ENCODE peak calls at places on chromosomes 12 and 14, in five cellular contexts. One of them, this sample, is unnamed.

GRCh38 chr14:89207925-89208328 is 209.1 kb downstream of the FOXN3 start:
- DNase-seq in right cardiac atrium: no peak
- DNase-seq in lower leg skin: no peak
- DNase-seq in fibroblast of mammary gland: no peak
- DNase-seq in Panc1: no peak
- DNase-seq in this sample: no peak

GRCh38 chr12:39915249-39915648 is 190.6 kb downstream of the SLC2A13 start:
- DNase-seq in fibroblast of mammary gland: no peak
- DNase-seq in Panc1: no peak
- DNase-seq in right cardiac atrium: no peak
- DNase-seq in lower leg skin: no peak
- DNase-seq in this sample: no peak

GRCh38 chr12:66600805-66601392 is 78.0 kb downstream of the GRIP1 start:
- DNase-seq in lower leg skin: no peak
- DNase-seq in right cardiac atrium: no peak
- DNase-seq in Panc1: no peak
- DNase-seq in fibroblast of mammary gland: no peak
- DNase-seq in this sample: no peak

GRCh38 chr12:81212996-81213696 is 135.3 kb downstream of the ACSS3 start:
- DNase-seq in right cardiac atrium: no peak
- DNase-seq in fibroblast of mammary gland: peak; percentile 10
- DNase-seq in Panc1: no peak
- DNase-seq in lower leg skin: no peak
- DNase-seq in this sample: no peak

GRCh38 chr14:55136868-55137785 is 8.1 kb downstream of the LGALS3 start:
- DNase-seq in fibroblast of mammary gland: peak; percentile 90
- DNase-seq in lower leg skin: no peak
- DNase-seq in Panc1: no peak
- DNase-seq in right cardiac atrium: peak; percentile 93
- DNase-seq in this sample: no peak

GRCh38 chr12:124695861-124696260 is 128.4 kb upstream of the NCOR2 start:
- DNase-seq in right cardiac atrium: peak; percentile 76
- DNase-seq in fibroblast of mammary gland: no peak
- DNase-seq in lower leg skin: no peak
- DNase-seq in Panc1: no peak
- DNase-seq in this sample: no peak

GRCh38 chr14:104708606-104709268 is 15.3 kb upstream of the ADSS1 start:
- DNase-seq in fibroblast of mammary gland: peak; percentile 58
- DNase-seq in lower leg skin: peak; percentile 94
- DNase-seq in Panc1: no peak
- DNase-seq in right cardiac atrium: peak; percentile 90
- DNase-seq in this sample: peak; percentile 49

GRCh38 chr12:75528272-75528671 is 16.9 kb upstream of the KRR1 start:
- DNase-seq in Panc1: no peak
- DNase-seq in right cardiac atrium: no peak
- DNase-seq in lower leg skin: no peak
- DNase-seq in fibroblast of mammary gland: no peak
- DNase-seq in this sample: no peak

GRCh38 chr12:52119398-52120254 is 40.1 kb downstream of the SMIM41 start:
- DNase-seq in right cardiac atrium: peak; percentile 76
- DNase-seq in lower leg skin: peak; percentile 84
- DNase-seq in Panc1: no peak
- DNase-seq in fibroblast of mammary gland: peak; percentile 9
- DNase-seq in this sample: no peak

GRCh38 chr14:95431199-95432145 is 85.0 kb downstream of the SYNE3 start:
- DNase-seq in lower leg skin: no peak
- DNase-seq in right cardiac atrium: no peak
- DNase-seq in fibroblast of mammary gland: peak; percentile 71
- DNase-seq in Panc1: no peak
- DNase-seq in this sample: no peak

GRCh38 chr14:70882771-70883492 is 24.3 kb upstream of the PCNX1 start:
- DNase-seq in right cardiac atrium: no peak
- DNase-seq in lower leg skin: no peak
- DNase-seq in Panc1: no peak
- DNase-seq in fibroblast of mammary gland: peak; percentile 86
- DNase-seq in this sample: peak; percentile 14

GRCh38 chr12:6332459-6332858 is 9.4 kb downstream of the TNFRSF1A start:
- DNase-seq in fibroblast of mammary gland: peak; percentile 89
- DNase-seq in right cardiac atrium: no peak
- DNase-seq in Panc1: no peak
- DNase-seq in lower leg skin: no peak
- DNase-seq in this sample: peak; percentile 48

GRCh38 chr14:73924337-73924736 is 25.6 kb downstream of the FAM161B start:
- DNase-seq in Panc1: no peak
- DNase-seq in right cardiac atrium: no peak
- DNase-seq in lower leg skin: no peak
- DNase-seq in fibroblast of mammary gland: no peak
- DNase-seq in this sample: no peak

GRCh38 chr12:9813821-9814798 is 13.2 kb upstream of the KLRF1 start:
- DNase-seq in Panc1: no peak
- DNase-seq in lower leg skin: peak; percentile 96
- DNase-seq in fibroblast of mammary gland: peak; percentile 42
- DNase-seq in right cardiac atrium: peak; percentile 90
- DNase-seq in this sample: peak; percentile 44
- H3K4me3 ChIP-seq in Panc1: peak overlapping the region; percentile 50
- H3K4me3 ChIP-seq in lower leg skin: no peak overlapping the region
- H3K4me3 ChIP-seq in fibroblast of mammary gland: no peak overlapping the region
- H3K4me3 ChIP-seq in right cardiac atrium: no peak overlapping the region
- H3K4me3 ChIP-seq in this sample: no peak overlapping the region

GRCh38 chr14:81301813-81302212 is 81.1 kb upstream of the GTF2A1 start:
- DNase-seq in fibroblast of mammary gland: no peak
- DNase-seq in Panc1: no peak
- DNase-seq in right cardiac atrium: no peak
- DNase-seq in lower leg skin: no peak
- DNase-seq in this sample: no peak

GRCh38 chr14:81301371-81301770 is 80.6 kb upstream of the GTF2A1 start:
- DNase-seq in fibroblast of mammary gland: no peak
- DNase-seq in Panc1: no peak
- DNase-seq in lower leg skin: no peak
- DNase-seq in right cardiac atrium: no peak
- DNase-seq in this sample: no peak

GRCh38 chr14:81298122-81298521 is 77.4 kb upstream of the GTF2A1 start:
- DNase-seq in lower leg skin: no peak
- DNase-seq in right cardiac atrium: no peak
- DNase-seq in fibroblast of mammary gland: no peak
- DNase-seq in Panc1: no peak
- DNase-seq in this sample: no peak

GRCh38 chr14:81298911-81299310 is 78.2 kb upstream of the GTF2A1 start:
- DNase-seq in fibroblast of mammary gland: no peak
- DNase-seq in Panc1: no peak
- DNase-seq in right cardiac atrium: no peak
- DNase-seq in lower leg skin: no peak
- DNase-seq in this sample: no peak

DNA sequence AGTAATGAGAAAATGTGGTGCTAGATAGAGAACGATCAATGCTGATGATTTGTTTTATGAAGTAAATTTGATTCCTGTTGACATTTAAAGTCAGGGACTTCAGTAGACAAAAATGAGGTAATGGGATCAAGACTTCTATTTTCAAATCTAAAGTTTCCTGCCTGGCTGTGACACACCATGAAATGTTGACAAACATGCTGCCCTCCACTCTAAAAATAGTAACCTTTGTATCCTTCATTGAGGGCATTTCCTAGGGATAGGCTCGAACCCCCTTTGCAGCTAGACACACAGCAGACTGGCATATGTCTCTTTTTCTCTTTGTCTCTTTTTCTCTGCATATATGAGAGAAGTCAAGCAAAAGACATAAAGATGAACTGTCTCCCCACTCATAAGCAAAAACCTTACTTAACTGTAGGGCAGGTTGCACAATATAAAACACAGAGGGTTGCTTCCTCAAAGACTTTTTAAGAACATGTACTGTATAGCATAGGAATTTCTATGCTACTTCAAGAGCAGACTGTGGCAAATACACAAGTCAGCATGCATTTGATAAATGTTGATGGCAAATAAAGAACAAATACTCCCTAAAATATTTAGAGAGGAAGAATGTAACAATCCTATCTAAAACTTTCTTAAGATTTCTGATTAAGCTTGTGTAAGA is 75.6 kb upstream of the GTF2A1 start:
- DNase-seq in right cardiac atrium: no peak
- DNase-seq in Panc1: no peak
- DNase-seq in lower leg skin: no peak
- DNase-seq in fibroblast of mammary gland: no peak
- DNase-seq in this sample: no peak
- H3K4me3 ChIP-seq in right cardiac atrium: no peak overlapping the region
- H3K4me3 ChIP-seq in Panc1: no peak overlapping the region
- H3K4me3 ChIP-seq in lower leg skin: no peak overlapping the region
- H3K4me3 ChIP-seq in fibroblast of mammary gland: no peak overlapping the region
- H3K4me3 ChIP-seq in this sample: no peak overlapping the region

DNA sequence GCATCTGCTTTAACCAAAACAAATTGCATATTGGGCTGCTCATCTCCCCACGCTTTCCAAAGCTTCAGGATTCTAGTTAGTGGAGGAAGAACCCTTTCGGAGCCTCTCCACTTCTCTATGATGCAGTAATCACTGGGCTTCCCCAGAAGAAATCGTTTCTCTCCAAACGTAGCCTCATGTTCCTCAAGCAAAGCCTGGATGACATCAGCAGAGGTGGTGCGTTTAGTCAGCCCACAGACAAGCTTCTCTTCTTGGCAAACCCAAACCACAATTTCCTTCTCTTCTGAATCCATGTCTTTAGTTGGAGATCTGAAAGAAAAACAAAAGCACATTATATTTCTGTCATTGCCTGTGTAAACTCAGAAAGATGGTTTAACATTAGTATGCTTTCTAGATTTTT is 30.6 kb downstream of the RASSF9 start:
- DNase-seq in Panc1: no peak
- DNase-seq in fibroblast of mammary gland: peak; percentile 79
- DNase-seq in right cardiac atrium: no peak
- DNase-seq in lower leg skin: no peak
- DNase-seq in this sample: peak; percentile 64
- H3K4me3 ChIP-seq in Panc1: no peak overlapping the region
- H3K4me3 ChIP-seq in fibroblast of mammary gland: no peak overlapping the region
- H3K4me3 ChIP-seq in right cardiac atrium: no peak overlapping the region
- H3K4me3 ChIP-seq in lower leg skin: no peak overlapping the region
- H3K4me3 ChIP-seq in this sample: peak overlapping the region; percentile 0

GRCh38 chr12:53971686-53972085 is 1.2 kb upstream of the HOXC11 start:
- DNase-seq in lower leg skin: no peak
- DNase-seq in right cardiac atrium: no peak
- DNase-seq in Panc1: no peak
- DNase-seq in fibroblast of mammary gland: no peak
- DNase-seq in this sample: no peak
- H3K4me3 ChIP-seq in lower leg skin: no peak overlapping the region
- H3K4me3 ChIP-seq in right cardiac atrium: no peak overlapping the region
- H3K4me3 ChIP-seq in Panc1: peak overlapping the region; percentile 85
- H3K4me3 ChIP-seq in fibroblast of mammary gland: no peak overlapping the region
- H3K4me3 ChIP-seq in this sample: no peak overlapping the region

GRCh38 chr14:79011091-79011919 is 841.1 kb downstream of the NRXN3 start:
- DNase-seq in Panc1: peak; percentile 32
- DNase-seq in fibroblast of mammary gland: peak; percentile 78
- DNase-seq in right cardiac atrium: no peak
- DNase-seq in lower leg skin: no peak
- DNase-seq in this sample: no peak
- H3K4me3 ChIP-seq in Panc1: no peak overlapping the region
- H3K4me3 ChIP-seq in fibroblast of mammary gland: no peak overlapping the region
- H3K4me3 ChIP-seq in right cardiac atrium: no peak overlapping the region
- H3K4me3 ChIP-seq in lower leg skin: no peak overlapping the region
- H3K4me3 ChIP-seq in this sample: no peak overlapping the region

GRCh38 chr12:34219046-34219770 is 196.9 kb downstream of the ALG10 start:
- DNase-seq in lower leg skin: peak; percentile 71
- DNase-seq in fibroblast of mammary gland: peak; percentile 6
- DNase-seq in right cardiac atrium: no peak
- DNase-seq in Panc1: no peak
- DNase-seq in this sample: no peak
- H3K4me3 ChIP-seq in lower leg skin: no peak overlapping the region
- H3K4me3 ChIP-seq in fibroblast of mammary gland: no peak overlapping the region
- H3K4me3 ChIP-seq in right cardiac atrium: peak overlapping the region; percentile 60
- H3K4me3 ChIP-seq in Panc1: peak overlapping the region; percentile 49
- H3K4me3 ChIP-seq in this sample: no peak overlapping the region